ENCODE peak calls at places on chromosomes 3 and 15, in seven cellular contexts. E, I, W, K, T, V and A are unnamed samples.

GRCh38 chr3:125125822-125126245 is 70.0 kb upstream of the HEG1 start:
- DNase-seq in E (no peak), I (no peak), W (no peak), K (no peak), T (no peak), V (peak), A (no peak)

GRCh38 chr3:32371466-32372212 is 20.0 kb upstream of the CMTM7 start:
- DNase-seq in E (no peak), I (no peak), W (no peak), K (no peak), T (peak), V (no peak), A (no peak)

GRCh38 chr3:49750056-49750455 is 26.3 kb upstream of the GMPPB start:
- DNase-seq in E (no peak), I (no peak), W (no peak), K (no peak), T (no peak), V (no peak), A (no peak)

GRCh38 chr15:72034351-72034750 is 83.6 kb downstream of the MYO9A start:
- DNase-seq in E (no peak), I (no peak), W (no peak), K (no peak), T (no peak), V (no peak), A (no peak)

GRCh38 chr15:93076217-93076616 is 12.8 kb downstream of the RGMA start:
- DNase-seq in E (no peak), I (no peak), W (no peak), K (no peak), T (no peak), V (no peak), A (no peak)

GRCh38 chr3:80190051-80190450 is 422.3 kb upstream of the ROBO1 start:
- DNase-seq in E (no peak), I (no peak), W (no peak), K (no peak), T (no peak), V (no peak), A (no peak)

GRCh38 chr3:23804441-23805227 is 1.1 kb upstream of the UBE2E1 start:
- DNase-seq in E (no peak), I (no peak), W (no peak), K (no peak), T (no peak), V (no peak), A (no peak)

GRCh38 chr3:54954516-54954915 is 26.7 kb upstream of the LRTM1 start:
- DNase-seq in E (no peak), I (no peak), W (peak), K (no peak), T (no peak), V (no peak), A (no peak)

GRCh38 chr3:47961815-47962606 is 54.2 kb downstream of the MAP4 start:
- DNase-seq in E (peak), I (peak), W (no peak), K (no peak), T (no peak), V (peak), A (no peak)

GRCh38 chr3:100024520-100025303 is 89.6 kb downstream of the FILIP1L start:
- DNase-seq in E (no peak), I (no peak), W (no peak), K (no peak), T (no peak), V (no peak), A (no peak)

GRCh38 chr3:178982138-178982537 is 89.5 kb downstream of the ZMAT3 start:
- DNase-seq in E (no peak), I (no peak), W (no peak), K (no peak), T (no peak), V (no peak), A (no peak)

GRCh38 chr3:152835311-152836102 is 576 bp downstream of the P2RY1 start:
- DNase-seq in E (peak), I (no peak), W (peak), K (no peak), T (peak), V (peak), A (no peak)

GRCh38 chr3:65666426-65667091 is 372.2 kb downstream of the MAGI1 start:
- DNase-seq in E (no peak), I (no peak), W (no peak), K (no peak), T (no peak), V (no peak), A (no peak)

GRCh38 chr3:14503033-14503705 is 37.0 kb downstream of the GRIP2 start:
- DNase-seq in E (no peak), I (no peak), W (no peak), K (no peak), T (no peak), V (no peak), A (no peak)

GRCh38 chr15:77031376-77032050 is 36.6 kb downstream of the PSTPIP1 start:
- DNase-seq in E (no peak), I (peak), W (peak), K (peak), T (peak), V (peak), A (peak)

GRCh38 chr3:126834596-126835471 is 130.8 kb downstream of the CHCHD6 start:
- DNase-seq in E (no peak), I (no peak), W (no peak), K (no peak), T (no peak), V (peak), A (no peak)

GRCh38 chr3:139611540-139611939 is 66.2 kb downstream of the NMNAT3 start:
- DNase-seq in E (peak), I (no peak), W (no peak), K (no peak), T (no peak), V (no peak), A (no peak)

GRCh38 chr15:31098953-31099740 is 2.4 kb downstream of the TRPM1 start:
- DNase-seq in E (no peak), I (no peak), W (no peak), K (no peak), T (no peak), V (no peak), A (no peak)

GRCh38 chr3:64902117-64902516 is 214.3 kb upstream of the ADAMTS9 start:
- DNase-seq in E (no peak), I (no peak), W (no peak), K (no peak), T (no peak), V (no peak), A (no peak)

GRCh38 chr3:123733805-123734526 is 149.1 kb upstream of the HACD2 start:
- DNase-seq in E (no peak), I (no peak), W (no peak), K (no peak), T (no peak), V (no peak), A (no peak)

GRCh38 chr15:63991706-63992105 is 54.6 kb downstream of the DAPK2 start:
- DNase-seq in E (no peak), I (no peak), W (no peak), K (no peak), T (no peak), V (no peak), A (no peak)

GRCh38 chr3:72234394-72234793 is 449.4 kb upstream of the PROK2 start:
- DNase-seq in E (no peak), I (no peak), W (no peak), K (no peak), T (no peak), V (no peak), A (no peak)